ENCODE peak calls at places on chromosomes 11 and 22, in six cellular contexts. B is activated CD4-positive, alpha-beta T cell treated with anti-CD3 and anti-CD28 coated beads, Interleukin-2, amount 50 U/mL, for 24 hours; V is NCI-H1092 treated with DMSO at 0.1 percent for 48 hours; I is body of pancreas; Y is activated CD8-positive, alpha-beta memory T cell treated with anti-CD3 and anti-CD28 coated beads for 1 hour; J is fibroblast of the conjunctiva. P is an unnamed sample.

GRCh38 chr22:19874307-19875060 is 19.8 kb upstream of the GNB1L start:
- DNase-seq in I (peak), Y (no peak), V (no peak), J (no peak), B (no peak), P (peak)

GRCh38 chr22:23793326-23793725 is 6.6 kb downstream of the SMARCB1 start:
- DNase-seq in Y (no peak), J (no peak), B (no peak), I (no peak), V (no peak), P (no peak)

GRCh38 chr11:6635082-6635932 is 16.1 kb upstream of the TPP1 start:
- DNase-seq in J (no peak), B (no peak), V (no peak), I (no peak), Y (no peak), P (no peak)

GRCh38 chr11:65491614-65492386 is 7.0 kb upstream of the MALAT1 start:
- DNase-seq in V (peak), I (peak), B (no peak), Y (no peak), J (no peak), P (peak)

GRCh38 chr22:44207981-44208317 is 27.2 kb downstream of the PARVG start:
- DNase-seq in I (no peak), J (no peak), B (no peak), Y (no peak), V (no peak), P (no peak)

GRCh38 chr11:132116516-132116915 is 746.1 kb downstream of the NTM start:
- DNase-seq in B (no peak), J (no peak), V (no peak), Y (no peak), I (no peak), P (no peak)

GRCh38 chr11:65538915-65539374 is 14.1 kb downstream of the SCYL1 start:
- DNase-seq in I (no peak), B (no peak), J (no peak), V (no peak), Y (no peak), P (no peak)

GRCh38 chr22:42536166-42536565 is 16.6 kb upstream of the RRP7A start:
- DNase-seq in J (no peak), I (no peak), B (no peak), V (no peak), Y (no peak), P (no peak)

GRCh38 chr11:64859542-64860414 is 15.3 kb upstream of the CDC42BPG start:
- DNase-seq in B (no peak), Y (no peak), V (no peak), J (no peak), I (no peak), P (no peak)

GRCh38 chr22:35430897-35431322 is 31.0 kb downstream of the MCM5 start:
- DNase-seq in I (peak), B (peak), Y (peak), J (peak), V (peak), P (peak)

GRCh38 chr11:78400116-78400515 is 17.5 kb downstream of the GAB2 start:
- DNase-seq in B (no peak), J (no peak), Y (no peak), V (no peak), I (no peak), P (no peak)

GRCh38 chr11:93407777-93408401 is 77.3 kb downstream of the DEUP1 start:
- DNase-seq in V (no peak), J (peak), B (no peak), I (no peak), Y (no peak), P (no peak)

GRCh38 chr11:106156290-106156937 is 79.0 kb downstream of the AASDHPPT start:
- DNase-seq in I (peak), B (no peak), J (peak), V (peak), Y (no peak), P (no peak)

GRCh38 chr22:46934172-46934745 is 171.8 kb downstream of the TBC1D22A start:
- DNase-seq in J (no peak), Y (no peak), I (no peak), B (no peak), V (no peak), P (no peak)

GRCh38 chr11:23732026-23732425 is 764.8 kb upstream of the LUZP2 start:
- DNase-seq in I (no peak), J (no peak), V (no peak), Y (no peak), B (no peak), P (no peak)

P was measured in DMS153.